ENCODE peak calls at places on chromosomes 16 and 17, in five cellular contexts. K is lower leg skin, D is mammary epithelial cell, Q is fibroblast of the aortic adventitia, L is PC-9. M is an unnamed sample.

GRCh38 chr17:15133143-15133542 is 132.0 kb downstream of the PMP22 start:
- DNase-seq in K (no peak), D (no peak), Q (no peak), L (no peak), M (no peak)

GRCh38 chr17:79565606-79566250 is 45.1 kb downstream of the RBFOX3 start:
- DNase-seq in K (no peak), D (no peak), Q (no peak), L (no peak), M (no peak)

GRCh38 chr16:58009856-58010416 is 8.7 kb downstream of the USB1 start:
- DNase-seq in K (no peak), D (no peak), Q (no peak), L (no peak), M (no peak)

GRCh38 chr16:22300427-22301071 is 3.3 kb downstream of the POLR3E start:
- DNase-seq in K (no peak), D (peak; percentile 39), Q (peak; percentile 60), L (peak; percentile 55), M (peak; percentile 60)

GRCh38 chr16:81513204-81514040 is 68.8 kb downstream of the CMIP start:
- DNase-seq in K (peak; percentile 94), D (no peak), Q (peak; percentile 64), L (peak; percentile 61), M (peak; percentile 52)

GRCh38 chr17:59607817-59608403 is 11.8 kb upstream of the CLTC start:
- DNase-seq in K (no peak), D (no peak), Q (no peak), L (no peak), M (no peak)

GRCh38 chr16:10599626-10600025 is 19.2 kb upstream of the EMP2 start:
- DNase-seq in K (no peak), D (no peak), Q (no peak), L (no peak), M (no peak)

GRCh38 chr17:79948406-79948917 is 87.2 kb downstream of the TBC1D16 start:
- DNase-seq in K (peak; percentile 54), D (no peak), Q (no peak), L (no peak), M (no peak)

GRCh38 chr17:69884361-69884760 is 190.7 kb upstream of the KCNJ16 start:
- DNase-seq in K (no peak), D (no peak), Q (no peak), L (no peak), M (no peak)

GRCh38 chr17:31522284-31522931 is 130.9 kb downstream of the RAB11FIP4 start:
- DNase-seq in K (no peak), D (no peak), Q (no peak), L (no peak), M (no peak)

GRCh38 chr16:3935921-3936320 is 55.4 kb upstream of the CREBBP start:
- DNase-seq in K (no peak), D (no peak), Q (no peak), L (no peak), M (no peak)

GRCh38 chr17:14779236-14779635 is 478.4 kb downstream of the HS3ST3B1 start:
- DNase-seq in K (no peak), D (peak; percentile 41), Q (no peak), L (no peak), M (no peak)

GRCh38 chr16:77250395-77250794 is 51.2 kb downstream of the SYCE1L start:
- DNase-seq in K (no peak), D (no peak), Q (peak; percentile 88), L (no peak), M (peak; percentile 38)

GRCh38 chr16:86371083-86371803 is 139.1 kb upstream of the FOXF1 start:
- DNase-seq in K (no peak), D (no peak), Q (no peak), L (no peak), M (no peak)

GRCh38 chr17:35799942-35800341 is 4.5 kb upstream of the MMP28 start:
- DNase-seq in K (no peak), D (peak; percentile 70), Q (peak; percentile 71), L (peak; percentile 70), M (peak; percentile 50)

GRCh38 chr17:74807376-74807775 is 31.2 kb upstream of the NAT9 start:
- DNase-seq in K (no peak), D (no peak), Q (no peak), L (no peak), M (no peak)

GRCh38 chr16:82699262-82699661 is 72.5 kb downstream of the CDH13 start:
- DNase-seq in K (no peak), D (no peak), Q (no peak), L (no peak), M (no peak)

GRCh38 chr17:40903129-40903847 is 18.2 kb upstream of the KRT20 start:
- DNase-seq in K (no peak), D (peak; percentile 84), Q (peak; percentile 10), L (no peak), M (peak; percentile 53)

GRCh38 chr16:15489016-15489415 is 54.6 kb downstream of the BMERB1 start:
- DNase-seq in K (peak; percentile 70), D (no peak), Q (no peak), L (no peak), M (no peak)

GRCh38 chr17:57853695-57854094 is 3.9 kb upstream of the MRPS23 start:
- DNase-seq in K (no peak), D (no peak), Q (no peak), L (no peak), M (no peak)

GRCh38 chr17:57852955-57853328 is 3.1 kb upstream of the MRPS23 start:
- DNase-seq in K (no peak), D (no peak), Q (no peak), L (no peak), M (no peak)

GRCh38 chr17:57849874-57850754 is at the start of gene MRPS23:
- DNase-seq in K (peak; percentile 99), D (peak; percentile 99), Q (peak; percentile 98), L (peak; percentile 95), M (peak; percentile 99)

GRCh38 chr17:57849163-57849873 is 526 bp downstream of the MRPS23 start:
- DNase-seq in K (no peak), D (no peak), Q (no peak), L (no peak), M (no peak)

DNA sequence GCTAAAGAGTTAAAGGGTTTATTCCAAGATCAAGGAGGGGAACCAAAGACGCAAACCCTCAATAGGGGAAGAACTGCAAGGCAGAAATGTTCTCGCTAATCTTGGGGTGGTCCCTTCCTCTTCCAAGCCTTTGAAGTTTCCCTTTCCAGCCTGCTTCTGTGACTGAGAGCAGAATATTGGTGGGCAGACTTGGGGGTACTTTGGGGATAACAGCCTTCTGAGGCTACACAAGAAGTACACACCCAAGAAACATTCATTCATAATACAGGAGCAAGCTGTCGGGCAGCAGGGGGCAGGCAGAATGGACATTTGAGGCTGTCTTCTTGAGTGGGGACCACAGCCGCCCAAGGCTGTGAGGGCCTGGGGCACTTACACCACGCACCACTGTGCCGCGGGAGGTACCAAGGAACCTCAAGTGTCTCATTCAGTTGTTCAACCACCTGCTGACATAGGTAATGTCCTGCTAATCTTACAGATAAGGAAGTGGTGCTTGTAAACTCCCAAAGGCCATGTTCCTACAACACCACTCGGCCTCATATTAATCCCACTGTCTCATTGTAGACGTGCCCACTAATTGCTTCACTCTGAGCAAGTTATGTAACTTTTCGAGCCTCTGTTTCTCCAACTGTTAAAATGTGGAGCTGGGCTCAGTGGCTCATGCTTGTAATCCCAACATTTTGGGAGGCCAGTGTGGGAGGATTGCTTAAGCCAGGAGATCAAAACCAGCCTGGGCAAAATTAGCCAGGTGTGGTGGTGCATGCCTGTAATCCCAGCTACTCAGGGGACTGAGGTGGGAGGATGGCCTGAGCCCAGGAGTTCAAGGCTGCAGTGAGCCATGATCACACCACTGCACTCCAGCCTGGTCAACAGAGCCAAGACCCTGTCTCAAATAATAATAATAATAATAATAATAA is 2.5 kb upstream of the MRPS23 start:
- DNase-seq in K (no peak), D (no peak), Q (no peak), L (no peak), M (no peak)
- H3K4me3 ChIP-seq in K (no peak overlapping the region), D (no peak overlapping the region), Q (no peak overlapping the region), L (no peak overlapping the region), M (no peak overlapping the region)

GRCh38 chr16:89701425-89702406 is at the start of gene SPATA2L:
- DNase-seq in K (peak; percentile 97), D (peak; percentile 95), Q (peak; percentile 59), L (peak; percentile 99), M (peak; percentile 82)
- TF ChIP-seq CTCF in K (peak; percentile 11), D (no peak), Q (peak; percentile 24), L (no peak), M (no peak)

GRCh38 chr17:76844846-76845245 is 23.4 kb upstream of the MGAT5B start:
- DNase-seq in K (no peak), D (no peak), Q (no peak), L (no peak), M (no peak)
- H3K4me3 ChIP-seq in K (no peak overlapping the region), D (no peak overlapping the region), Q (no peak overlapping the region), L (no peak overlapping the region), M (no peak overlapping the region)

GRCh38 chr16:30371248-30371816 is 1.0 kb upstream of the TBC1D10B start:
- DNase-seq in K (no peak), D (no peak), Q (no peak), L (no peak), M (no peak)
- TF ChIP-seq CTCF in K (no peak), D (no peak), Q (no peak), L (no peak), M (no peak)

GRCh38 chr17:57636985-57637667 is 108.0 kb downstream of the CCDC182 start:
- DNase-seq in K (no peak), D (peak; percentile 25), Q (no peak), L (no peak), M (peak; percentile 27)

GRCh38 chr17:57636274-57636673 is 108.8 kb downstream of the CCDC182 start:
- DNase-seq in K (no peak), D (no peak), Q (no peak), L (no peak), M (no peak)

GRCh38 chr17:57639381-57639780 is 105.7 kb downstream of the CCDC182 start:
- DNase-seq in K (no peak), D (no peak), Q (no peak), L (no peak), M (no peak)

GRCh38 chr17:57638284-57638683 is 106.8 kb downstream of the CCDC182 start:
- DNase-seq in K (no peak), D (no peak), Q (no peak), L (no peak), M (no peak)

DNA sequence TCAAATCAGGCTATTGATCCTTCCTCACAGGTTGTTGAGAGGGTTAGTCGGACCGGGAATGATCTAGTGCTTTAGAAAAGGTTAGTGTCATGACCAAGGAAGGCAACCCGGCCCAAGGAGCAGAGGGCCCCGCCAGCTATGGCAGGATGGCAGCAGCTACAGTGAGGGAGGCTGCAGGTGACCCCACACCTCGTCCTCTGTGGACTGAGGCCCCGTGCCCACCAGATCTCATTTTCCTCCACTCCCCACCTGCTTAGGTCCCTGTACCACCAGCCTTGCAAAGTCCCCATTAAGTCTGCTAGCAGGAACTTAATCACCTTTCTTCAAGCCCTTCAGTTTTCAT is 107.5 kb downstream of the CCDC182 start:
- DNase-seq in K (no peak), D (no peak), Q (no peak), L (no peak), M (no peak)
- H3K4me3 ChIP-seq in K (no peak overlapping the region), D (no peak overlapping the region), Q (no peak overlapping the region), L (no peak overlapping the region), M (no peak overlapping the region)

GRCh38 chr16:71883849-71884638 is at the start of gene ZNF821:
- DNase-seq in K (peak; percentile 94), D (peak; percentile 54), Q (peak; percentile 49), L (peak; percentile 68), M (peak; percentile 70)
- TF ChIP-seq CTCF in K (no peak), D (no peak), Q (no peak), L (peak; percentile 57), M (no peak)

GRCh38 chr17:65750678-65751077 is 189.2 kb upstream of the AXIN2 start:
- DNase-seq in K (peak; percentile 89), D (peak; percentile 94), Q (peak; percentile 96), L (peak; percentile 82), M (peak; percentile 97)
- H3K4me3 ChIP-seq in K (no peak overlapping the region), D (no peak overlapping the region), Q (no peak overlapping the region), L (no peak overlapping the region), M (no peak overlapping the region)